ENCODE peak calls at places on chromosomes 5 and 9, in nine cellular contexts. W is T-helper 1 cell, X is fibroblast of gingiva, Z is stomach, V is HuH-7, B is GM03348, L is HEK293T, Y is fibroblast of pulmonary artery, J is NCI-H345. G is an unnamed sample.

GRCh38 chr5:61943718-61944117 is 362.3 kb upstream of the KIF2A start:
- DNase-seq in Z (no peak), L (no peak), X (no peak), Y (no peak), V (no peak), W (no peak), B (no peak), J (no peak), G (no peak)

GRCh38 chr9:136024696-136025316 is 63.6 kb upstream of the UBAC1 start:
- DNase-seq in X (no peak), Z (no peak), Y (no peak), B (no peak), J (no peak), V (no peak), L (no peak), W (no peak), G (no peak)

GRCh38 chr5:113278976-113279375 is 155.8 kb downstream of the TSSK1B start:
- DNase-seq in X (no peak), Y (no peak), L (no peak), B (peak), W (no peak), J (no peak), V (no peak), Z (no peak), G (peak)

GRCh38 chr5:41176952-41177351 is 36.4 kb downstream of the C6 start:
- DNase-seq in B (peak), V (no peak), L (no peak), X (peak), Y (peak), J (no peak), W (no peak), Z (no peak), G (no peak)

GRCh38 chr9:79173932-79174331 is 397.8 kb upstream of the TLE4 start:
- DNase-seq in W (no peak), J (no peak), X (no peak), B (no peak), L (no peak), Z (no peak), Y (no peak), V (no peak), G (no peak)

GRCh38 chr9:93156475-93157008 is 22.5 kb upstream of the NINJ1 start:
- DNase-seq in L (no peak), Z (no peak), V (no peak), X (no peak), J (no peak), B (no peak), W (no peak), Y (no peak), G (no peak)

GRCh38 chr5:4027335-4027734 is 431.7 kb downstream of the IRX1 start:
- DNase-seq in L (no peak), J (no peak), X (no peak), B (no peak), W (no peak), Z (no peak), V (no peak), Y (peak), G (no peak)

GRCh38 chr9:118563677-118564076 is 805.6 kb downstream of the BRINP1 start:
- DNase-seq in J (no peak), X (no peak), Y (no peak), B (peak), W (no peak), Z (no peak), V (no peak), L (no peak), G (peak)

GRCh38 chr5:154478224-154478565 is at the start of gene HAND1:
- DNase-seq in J (peak), Y (no peak), W (no peak), X (no peak), L (peak), V (no peak), B (peak), Z (peak), G (no peak)

GRCh38 chr5:67809589-67809988 is 406.0 kb upstream of the PIK3R1 start:
- DNase-seq in B (no peak), J (peak), X (no peak), V (no peak), Z (no peak), Y (no peak), W (no peak), L (no peak), G (no peak)

GRCh38 chr5:138942861-138943260 is 67.7 kb upstream of the LRRTM2 start:
- DNase-seq in V (no peak), J (no peak), B (no peak), X (no peak), L (no peak), Y (no peak), Z (peak), W (no peak), G (no peak)

GRCh38 chr5:180439911-180440769 is 54.0 kb upstream of the CNOT6 start:
- DNase-seq in X (no peak), J (no peak), V (no peak), W (no peak), B (no peak), L (no peak), Y (no peak), Z (peak), G (no peak)

GRCh38 chr9:37209431-37210386 is 89.3 kb downstream of the ZCCHC7 start:
- DNase-seq in W (no peak), L (no peak), V (peak), J (peak), B (no peak), Y (no peak), Z (no peak), X (no peak), G (peak)

GRCh38 chr9:137606005-137606601 is 617 bp downstream of the ARRDC1 start:
- DNase-seq in J (peak), X (no peak), Z (peak), L (no peak), Y (no peak), B (peak), V (peak), W (no peak), G (no peak)

GRCh38 chr5:53890490-53890889 is 330.1 kb downstream of the NDUFS4 start:
- DNase-seq in Y (no peak), L (no peak), X (no peak), Z (no peak), V (no peak), J (no peak), B (no peak), W (no peak), G (no peak)

GRCh38 chr5:135342227-135342859 is 56.7 kb downstream of the MACROH2A1 start:
- DNase-seq in Y (no peak), J (no peak), X (no peak), B (no peak), L (no peak), Z (no peak), V (no peak), W (no peak), G (no peak)

G was measured in foreskin fibroblast.